ENCODE peak calls at places on chromosomes 5 and 9, in ten cellular contexts. Q is cardiac muscle cell, P is suprapubic skin, Y is A549, I is OCI-LY7, U is mammary epithelial cell, E is left ventricle myocardium inferior, G is astrocyte, H is IMR-90, M is adrenal gland. R is an unnamed sample. For H3K4me1, the result is how much of the 10 kb centered on the place peaks cover.

GRCh38 chr9:98775831-98776441 is 20.4 kb downstream of the ANKS6 start:
- DNase-seq in U (peak), H (peak), P (no peak), Y (peak), G (peak), M (peak), I (peak), Q (peak), E (no peak), R (peak)

GRCh38 chr9:91814681-91815212 is 135.3 kb downstream of the ROR2 start:
- DNase-seq in E (no peak), Q (no peak), G (no peak), U (no peak), I (no peak), H (no peak), P (no peak), M (no peak), Y (no peak), R (no peak)

GRCh38 chr5:181133610-181134231 is 2.8 kb upstream of the OR2V1 start:
- DNase-seq in P (no peak), Y (peak), E (peak), G (peak), U (peak), Q (peak), M (peak), I (no peak), H (peak), R (peak)

GRCh38 chr5:119355636-119356383 is at the start of gene TNFAIP8:
- DNase-seq in H (peak), U (peak), Y (no peak), Q (peak), G (peak), M (peak), I (peak), P (peak), E (peak), R (no peak)

GRCh38 chr9:124222918-124223720 is 34.6 kb upstream of the NEK6 start:
- DNase-seq in G (no peak), I (no peak), P (peak), Y (no peak), Q (peak), E (peak), U (no peak), H (peak), M (peak), R (no peak)

GRCh38 chr5:37839441-37840035 is 303 bp downstream of the GDNF start:
- DNase-seq in E (peak), I (no peak), U (peak), P (peak), H (peak), M (peak), G (peak), Y (peak), Q (peak), R (peak)

GRCh38 chr5:122471031-122471751 is 159.2 kb downstream of the SNCAIP start:
- DNase-seq in H (no peak), P (no peak), G (no peak), U (no peak), Q (no peak), M (no peak), I (no peak), E (no peak), Y (no peak), R (no peak)

GRCh38 chr5:124087752-124088151 is 575.8 kb downstream of the CSNK1G3 start:
- DNase-seq in U (no peak), P (no peak), Q (no peak), G (no peak), E (no peak), Y (no peak), H (no peak), I (no peak), M (no peak), R (no peak)

GRCh38 chr5:11377896-11378295 is 526.4 kb downstream of the CTNND2 start:
- DNase-seq in U (no peak), M (no peak), P (no peak), E (no peak), I (no peak), G (peak), Q (no peak), Y (no peak), H (no peak), R (no peak)

GRCh38 chr9:137068539-137069507 is 1.5 kb downstream of the SAPCD2 start:
- DNase-seq in Y (no peak), I (no peak), H (no peak), Q (no peak), U (no peak), E (no peak), M (no peak), G (no peak), P (peak), R (peak)

GRCh38 chr5:42974546-42974945 is 65.6 kb downstream of the ANXA2R start:
- DNase-seq in H (peak), P (no peak), G (peak), Q (no peak), E (no peak), M (no peak), Y (no peak), U (peak), I (no peak), R (no peak)

GRCh38 chr5:42965934-42966333 is 74.2 kb downstream of the ANXA2R start:
- DNase-seq in G (no peak), P (no peak), Y (no peak), E (no peak), I (no peak), Q (no peak), U (no peak), H (no peak), M (no peak), R (no peak)

DNA sequence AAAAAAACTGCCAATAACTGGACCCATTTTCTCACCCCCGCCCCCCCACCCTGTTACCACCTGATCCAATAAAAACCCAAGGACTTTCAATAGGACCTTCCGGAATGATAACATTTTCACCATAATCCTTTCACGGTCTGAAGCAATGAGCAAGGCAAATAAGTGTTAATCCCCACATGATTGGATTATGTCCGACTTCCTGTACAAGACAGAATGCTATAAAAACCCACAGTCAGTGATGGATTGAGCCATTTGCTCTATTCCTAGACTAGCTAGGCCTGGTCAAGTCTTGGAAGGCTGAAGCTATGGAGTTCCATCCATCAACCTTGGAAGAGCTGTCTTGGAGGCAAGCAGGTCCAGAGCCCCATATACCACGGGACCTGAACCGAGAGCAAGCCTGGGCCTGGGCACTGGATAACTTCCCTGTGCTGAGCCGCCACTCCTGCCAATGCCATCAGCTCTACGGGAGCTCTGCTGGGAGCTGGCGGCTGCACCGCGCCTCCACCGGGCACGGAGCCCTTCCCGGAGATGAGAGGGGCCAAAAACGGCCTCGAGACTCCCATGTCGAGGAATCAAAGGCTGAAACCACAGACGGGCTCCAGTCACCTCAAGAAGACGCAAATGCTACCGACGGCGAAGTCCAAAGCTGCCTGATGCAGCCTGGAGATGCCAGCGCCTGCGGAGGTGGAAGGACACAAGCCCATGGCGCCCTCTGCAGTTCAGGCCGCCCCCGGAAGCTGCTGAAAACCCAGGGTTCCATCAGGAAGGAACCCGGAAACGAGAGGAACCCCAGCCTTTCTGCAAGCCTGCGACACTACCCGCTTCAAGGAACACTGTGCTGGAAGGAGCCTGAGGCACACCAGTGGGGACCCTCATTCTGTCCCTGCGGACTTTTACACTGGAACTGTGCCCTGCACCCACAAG is 69.2 kb downstream of the ANXA2R start:
- DNase-seq in M (no peak), Y (no peak), I (no peak), U (no peak), P (no peak), Q (peak), H (no peak), E (peak), G (no peak), R (no peak)
- TF ChIP-seq CTCF in M (peak), Y (peak), I (peak), U (no peak), P (no peak), Q (peak), H (peak), E (peak), G (no peak), R (no peak)

GRCh38 chr9:93184439-93185221 is 691 bp downstream of the WNK2 start:
- DNase-seq in E (no peak), M (no peak), G (no peak), Q (no peak), P (peak), H (no peak), U (peak), Y (peak), I (no peak), R (no peak)

GRCh38 chr9:93183106-93183662 is 755 bp upstream of the WNK2 start:
- DNase-seq in I (no peak), G (no peak), Q (no peak), E (no peak), P (no peak), U (no peak), Y (no peak), H (no peak), M (no peak), R (no peak)

GRCh38 chr9:93182572-93182971 is 1.4 kb upstream of the WNK2 start:
- DNase-seq in P (no peak), I (no peak), E (no peak), Y (no peak), M (no peak), G (no peak), Q (no peak), H (no peak), U (no peak), R (no peak)

GRCh38 chr9:93185261-93186150 is 1.6 kb downstream of the WNK2 start:
- DNase-seq in H (no peak), Y (no peak), E (no peak), U (no peak), G (no peak), P (peak), I (no peak), M (no peak), Q (no peak), R (no peak)

DNA sequence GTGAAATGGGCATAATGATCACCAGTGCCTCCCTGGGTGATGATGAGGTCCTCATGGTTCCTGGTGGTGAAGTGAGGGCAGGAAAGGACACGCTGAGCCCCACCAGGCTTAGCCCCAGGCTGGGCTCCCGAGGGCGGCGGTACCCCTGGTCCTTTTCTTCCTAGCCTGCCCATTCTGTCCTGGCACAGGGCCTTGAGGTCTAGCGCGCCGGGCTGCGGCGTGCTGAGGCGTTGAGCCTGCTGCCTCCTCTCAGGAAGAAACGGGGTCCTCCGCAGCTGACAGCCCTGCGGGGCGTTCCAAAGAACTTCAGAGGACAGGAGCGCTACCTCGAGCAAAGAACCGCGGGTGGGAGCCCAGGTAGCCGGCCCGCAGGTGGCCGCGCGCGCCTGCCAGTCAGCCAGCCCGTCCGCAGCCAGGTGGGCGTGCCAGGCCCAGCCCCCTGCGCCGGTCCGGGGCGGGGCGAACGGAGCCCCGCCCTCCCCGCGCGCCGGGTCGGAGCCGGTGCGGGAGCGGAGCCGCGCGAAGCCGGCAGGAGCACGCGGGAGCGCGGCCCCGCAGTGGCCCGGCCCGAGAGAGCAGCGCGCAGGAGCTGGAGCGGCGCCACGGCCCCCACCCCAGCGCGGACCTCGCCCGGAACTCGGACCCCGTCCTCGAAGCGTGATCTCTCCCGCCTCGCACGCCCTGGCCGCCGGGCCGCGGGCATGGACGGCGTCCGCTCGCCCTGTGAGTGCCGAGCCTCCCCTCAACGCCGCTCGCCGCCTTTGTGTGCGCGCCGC is at the start of gene WNK2:
- DNase-seq in Q (peak), G (no peak), Y (peak), M (no peak), U (no peak), P (peak), H (no peak), I (peak), E (no peak), R (peak)
- H3K4me3 ChIP-seq in Q (peak), G (peak), Y (peak), M (no peak), U (no peak), P (peak), H (no peak), I (peak), E (peak), R (peak)

GRCh38 chr5:35813456-35813855 is 43.2 kb upstream of the IL7R start:
- DNase-seq in U (no peak), G (no peak), M (no peak), Y (no peak), Q (no peak), P (no peak), H (peak), I (no peak), E (no peak), R (no peak)
- H3K4me1 ChIP-seq in U (under half), G (under half), M (under half), Y (under half), Q (under half), P (under half), H (under half), I (under half), E (under half), R (under half)

GRCh38 chr5:317086-317811 is 4.3 kb upstream of the AHRR start:
- DNase-seq in Q (peak), E (no peak), U (peak), I (peak), H (peak), Y (peak), M (no peak), P (no peak), G (peak), R (peak)

GRCh38 chr5:320524-321232 is 836 bp upstream of the AHRR start:
- DNase-seq in E (no peak), P (peak), I (no peak), H (no peak), M (no peak), Y (no peak), U (no peak), G (no peak), Q (no peak), R (no peak)

GRCh38 chr5:316210-317085 is 5.1 kb upstream of the AHRR start:
- DNase-seq in E (no peak), U (no peak), Y (no peak), P (peak), G (no peak), I (no peak), Q (no peak), M (no peak), H (no peak), R (no peak)

GRCh38 chr5:318931-319601 is 2.4 kb upstream of the AHRR start:
- DNase-seq in E (no peak), U (no peak), H (no peak), Q (no peak), M (no peak), I (no peak), G (no peak), P (peak), Y (no peak), R (no peak)

GRCh38 chr5:318341-318897 is 3.1 kb upstream of the AHRR start:
- DNase-seq in Q (peak), M (no peak), Y (no peak), I (no peak), U (peak), E (no peak), G (peak), P (no peak), H (peak), R (no peak)
- TF ChIP-seq CTCF in Q (no peak), M (no peak), Y (no peak), I (no peak), U (no peak), E (no peak), G (no peak), P (no peak), H (no peak), R (peak)

GRCh38 chr9:86350006-86350755 is 4.0 kb downstream of the TUT7 start:
- DNase-seq in M (no peak), G (no peak), U (no peak), Q (no peak), I (peak), E (no peak), H (no peak), Y (no peak), P (no peak), R (no peak)
- H3K4me3 ChIP-seq in M (no peak), G (no peak), U (peak), Q (no peak), I (peak), E (peak), H (no peak), Y (no peak), P (peak), R (no peak)

GRCh38 chr5:14369780-14370179 is 211.8 kb upstream of the OTULINL start:
- DNase-seq in U (no peak), I (no peak), P (no peak), E (no peak), M (no peak), Y (no peak), Q (no peak), H (no peak), G (no peak), R (no peak)
- H3K4me1 ChIP-seq in U (under half), I (under half), P (under half), E (under half), M (under half), Y (under half), Q (under half), H (under half), G (under half), R (under half)

GRCh38 chr5:1647580-1647979 is 123.8 kb upstream of the LPCAT1 start:
- DNase-seq in Y (no peak), E (no peak), M (no peak), P (no peak), H (no peak), G (no peak), Q (no peak), U (no peak), I (no peak), R (no peak)

GRCh38 chr5:1643651-1644392 is 120.1 kb upstream of the LPCAT1 start:
- DNase-seq in Q (no peak), I (no peak), P (peak), G (no peak), E (peak), U (peak), H (no peak), M (no peak), Y (peak), R (no peak)

GRCh38 chr5:1642621-1643061 is 118.9 kb upstream of the LPCAT1 start:
- DNase-seq in E (peak), G (no peak), I (no peak), M (no peak), H (no peak), Q (no peak), Y (no peak), U (no peak), P (peak), R (no peak)

GRCh38 chr5:1642221-1642620 is 118.5 kb upstream of the LPCAT1 start:
- DNase-seq in U (no peak), H (no peak), E (peak), Y (no peak), G (no peak), P (no peak), I (no peak), M (no peak), Q (no peak), R (no peak)

GRCh38 chr5:1644810-1645571 is 121.2 kb upstream of the LPCAT1 start:
- DNase-seq in Q (peak), P (peak), I (peak), M (peak), G (peak), U (peak), H (peak), Y (peak), E (peak), R (peak)
- TF ChIP-seq CTCF in Q (peak), P (peak), I (peak), M (peak), G (peak), U (peak), H (peak), Y (peak), E (peak), R (peak)